ENCODE peak calls at places on chromosome 21, in six cellular contexts. I is K562, Q is breast epithelium, L is lower lobe of right lung, B is PC-3, Y is adrenal gland. H is an unnamed sample.

GRCh38 chr21:37758997-37759396 is 157.3 kb downstream of the KCNJ6 start:
- DNase-seq in L (no peak), I (peak; percentile 50), Y (no peak), B (peak; percentile 53), Q (no peak), H (peak; percentile 28)

GRCh38 chr21:14989359-14989758 is 75.4 kb downstream of the NRIP1 start:
- DNase-seq in Q (no peak), Y (peak; percentile 30), B (no peak), L (no peak), I (no peak), H (no peak)

GRCh38 chr21:42544544-42544943 is 30.9 kb downstream of the SLC37A1 start:
- DNase-seq in I (peak; percentile 58), B (no peak), L (peak; percentile 24), Y (no peak), Q (no peak), H (no peak)

GRCh38 chr21:17387030-17387617 is 125.7 kb upstream of the CXADR start:
- DNase-seq in L (no peak), Q (no peak), I (peak; percentile 43), B (peak; percentile 84), Y (no peak), H (peak; percentile 72)

GRCh38 chr21:15132781-15133180 is 68.0 kb upstream of the NRIP1 start:
- DNase-seq in I (no peak), L (no peak), Y (no peak), Q (no peak), B (no peak), H (no peak)

GRCh38 chr21:34923626-34924025 is 125.5 kb downstream of the RUNX1 start:
- DNase-seq in B (no peak), I (no peak), Q (no peak), Y (no peak), L (no peak), H (no peak)

GRCh38 chr21:41112740-41113692 is 54.9 kb upstream of the BACE2 start:
- DNase-seq in I (no peak), B (no peak), Y (no peak), Q (peak; percentile 62), L (no peak), H (no peak)

GRCh38 chr21:15170614-15171013 is 105.8 kb upstream of the NRIP1 start:
- DNase-seq in I (no peak), B (no peak), Y (no peak), Q (no peak), L (no peak), H (no peak)

GRCh38 chr21:39221282-39221996 is 38.2 kb upstream of the PSMG1 start:
- DNase-seq in B (no peak), L (peak; percentile 69), Y (no peak), Q (no peak), I (no peak), H (no peak)

GRCh38 chr21:10521091-10521598 is at the start of gene TPTE:
- DNase-seq in Y (no peak), Q (no peak), B (no peak), L (peak; percentile 45), I (peak; percentile 11), H (no peak)

GRCh38 chr21:35924714-35925301 is 135.5 kb downstream of the SETD4 start:
- DNase-seq in Q (no peak), L (no peak), I (peak; percentile 16), B (peak; percentile 72), Y (peak; percentile 45), H (no peak)

GRCh38 chr21:42040411-42041180 is 30.4 kb upstream of the ZBTB21 start:
- DNase-seq in B (peak; percentile 99), Q (no peak), Y (peak; percentile 60), I (no peak), L (peak; percentile 24), H (no peak)

GRCh38 chr21:42535602-42536171 is 22.0 kb downstream of the SLC37A1 start:
- DNase-seq in Q (peak; percentile 65), I (no peak), Y (no peak), B (no peak), L (peak; percentile 38), H (peak; percentile 55)

GRCh38 chr21:39084979-39085729 is 98.1 kb downstream of the PSMG1 start:
- DNase-seq in I (no peak), L (no peak), Y (no peak), B (peak; percentile 13), Q (no peak), H (no peak)

GRCh38 chr21:39182484-39183271 is 573 bp downstream of the PSMG1 start:
- DNase-seq in I (no peak), Q (no peak), L (no peak), B (peak; percentile 25), Y (peak; percentile 34), H (peak; percentile 45)

GRCh38 chr21:14836950-14837349 is 227.8 kb downstream of the NRIP1 start:
- DNase-seq in I (no peak), L (no peak), B (peak; percentile 29), Q (no peak), Y (no peak), H (no peak)

GRCh38 chr21:32756096-32756495 is 15.5 kb downstream of the PAXBP1 start:
- DNase-seq in B (peak; percentile 27), Y (no peak), Q (no peak), I (no peak), L (no peak), H (no peak)

GRCh38 chr21:36980280-36981048 is 14.0 kb upstream of the HLCS start:
- DNase-seq in L (peak; percentile 67), B (peak; percentile 57), Q (peak; percentile 60), I (no peak), Y (no peak), H (peak; percentile 36)

GRCh38 chr21:37028579-37028978 is 22.1 kb downstream of the RIPPLY3 start:
- DNase-seq in Y (no peak), I (no peak), B (peak; percentile 45), L (no peak), Q (no peak), H (no peak)

GRCh38 chr21:38310619-38311018 is 53.8 kb downstream of the KCNJ15 start:
- DNase-seq in Y (no peak), B (no peak), Q (no peak), I (no peak), L (no peak), H (no peak)

GRCh38 chr21:42666918-42667317 is 13.5 kb downstream of the PDE9A start:
- DNase-seq in Q (no peak), I (no peak), L (no peak), Y (no peak), B (no peak), H (no peak)

GRCh38 chr21:25862596-25862995 is 127.8 kb downstream of the GABPA start:
- DNase-seq in Y (no peak), B (peak; percentile 74), L (no peak), I (peak; percentile 43), Q (no peak), H (no peak)

GRCh38 chr21:15826147-15826780 is 96.5 kb downstream of the USP25 start:
- DNase-seq in B (peak; percentile 84), L (no peak), Y (no peak), Q (no peak), I (peak; percentile 13), H (peak; percentile 57)

GRCh38 chr21:34887729-34888568 is 161.2 kb downstream of the RUNX1 start:
- DNase-seq in L (peak; percentile 86), B (peak; percentile 95), Q (peak; percentile 76), I (peak; percentile 78), Y (peak; percentile 91), H (peak; percentile 75)

GRCh38 chr21:29349702-29350101 is 51.0 kb downstream of the BACH1 start:
- DNase-seq in Y (no peak), I (no peak), L (peak; percentile 55), B (no peak), Q (no peak), H (no peak)

GRCh38 chr21:41425954-41426655 is at the start of gene MX1:
- DNase-seq in Y (peak; percentile 68), Q (peak; percentile 82), I (no peak), L (peak; percentile 94), B (peak; percentile 55), H (peak; percentile 87)

GRCh38 chr21:37220433-37220980 is 46.6 kb downstream of the VPS26C start:
- DNase-seq in Y (peak; percentile 25), Q (no peak), B (no peak), I (no peak), L (no peak), H (no peak)

GRCh38 chr21:27975514-27975913 is 1008.6 kb upstream of the ADAMTS5 start:
- DNase-seq in I (no peak), Y (no peak), L (no peak), Q (no peak), B (no peak), H (no peak)

GRCh38 chr21:26881504-26882228 is 36.5 kb upstream of the ADAMTS1 start:
- DNase-seq in L (no peak), B (peak; percentile 39), Q (no peak), I (no peak), Y (no peak), H (no peak)
- TF ChIP-seq CTCF in L (peak; percentile 43), B (peak; percentile 60), Q (peak; percentile 25), I (no peak), Y (peak; percentile 40), H (no peak)

DNA sequence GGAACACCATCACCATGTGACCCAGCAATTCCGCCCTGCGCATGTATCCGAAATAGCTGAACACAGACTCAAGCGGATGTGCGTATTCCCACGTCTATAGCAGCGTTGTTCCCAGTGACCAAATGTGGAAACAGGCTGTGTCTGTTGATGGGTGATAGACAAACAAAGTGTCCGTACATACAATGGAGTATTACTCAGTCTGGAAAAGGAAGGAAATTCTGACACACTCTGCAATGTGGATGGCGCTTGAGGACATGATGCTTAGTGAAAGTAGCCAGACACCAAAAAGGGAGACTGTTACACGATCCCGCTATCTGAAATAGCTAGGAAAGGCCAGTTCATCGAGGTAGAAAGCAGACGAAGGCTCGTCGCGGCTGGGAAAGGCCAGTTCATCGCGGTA is 25.8 kb downstream of the PDXK start:
- DNase-seq in Y (no peak), I (no peak), B (no peak), L (no peak), Q (no peak), H (no peak)
- H3K36me3 ChIP-seq in Y (no peaks in the 10 kb centered on the region), I (peaks cover 80% of the 10 kb centered on the region), B (peaks cover 46% of the 10 kb centered on the region), L (peaks cover 79% of the 10 kb centered on the region), Q (peaks cover 3% of the 10 kb centered on the region), H (no peaks in the 10 kb centered on the region)

DNA sequence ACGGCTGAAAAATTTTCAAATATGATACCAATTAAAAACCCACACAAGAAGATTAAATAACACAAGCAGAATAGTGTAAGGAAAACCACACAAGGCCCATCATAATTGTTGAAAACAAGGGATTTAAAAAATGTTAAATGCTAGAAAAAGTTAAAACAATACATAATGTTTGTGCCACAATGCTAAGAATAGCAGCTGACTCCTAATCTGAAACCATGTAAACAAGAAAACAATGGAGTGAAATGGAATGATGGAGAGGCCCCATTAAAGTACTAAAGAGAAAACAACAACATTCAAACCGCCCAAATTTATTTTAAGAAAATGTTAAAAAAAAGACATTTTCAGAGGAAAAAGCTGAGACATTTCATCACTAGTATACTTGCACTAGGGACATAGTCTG is 663.6 kb upstream of the NCAM2 start:
- DNase-seq in Y (no peak), L (no peak), B (no peak), Q (no peak), I (no peak), H (no peak)
- H3K4me3 ChIP-seq in Y (no peak overlapping the region), L (no peak overlapping the region), B (no peak overlapping the region), Q (no peak overlapping the region), I (no peak overlapping the region), H (no peak overlapping the region)

DNA sequence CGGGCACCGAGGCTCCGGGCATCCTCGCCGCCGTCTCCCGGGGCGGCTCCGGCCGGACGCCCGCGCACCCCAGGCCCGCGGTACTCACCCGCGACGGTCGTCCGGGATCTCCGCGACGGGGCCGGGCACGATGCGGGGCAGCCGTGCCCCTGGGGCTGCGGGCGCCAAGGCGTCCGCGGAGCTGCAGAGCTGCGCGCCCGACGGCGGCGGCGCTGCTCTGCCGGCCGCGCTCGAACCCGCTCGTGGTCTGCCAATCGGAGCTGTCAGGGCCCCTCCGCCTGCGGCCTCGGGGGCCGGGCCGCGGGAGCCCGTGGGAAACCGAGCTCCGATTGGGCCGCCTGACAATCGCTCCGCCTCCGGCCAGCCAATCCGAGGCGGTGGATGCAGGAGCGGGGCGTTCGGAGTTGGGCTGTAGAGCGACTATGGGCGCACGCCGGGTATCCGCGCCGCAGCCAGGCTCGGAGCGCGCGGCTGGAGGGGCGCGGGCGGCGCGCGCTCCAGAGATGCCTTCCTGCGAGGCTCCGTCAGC is 100.6 kb upstream of the SOD1 start:
- DNase-seq in I (no peak), Y (peak; percentile 71), L (peak; percentile 77), Q (peak; percentile 84), B (peak; percentile 92), H (peak; percentile 88)
- TF ChIP-seq CTCF in I (no peak), Y (no peak), L (peak; percentile 10), Q (no peak), B (no peak), H (peak; percentile 12)